ENCODE peak calls at places on chromosomes 6 and 20, in nine cellular contexts. N, B, U, P, L, C, A, J and G are unnamed samples.

GRCh38 chr6:43860285-43860684 is 90.3 kb downstream of the VEGFA start:
- DNase-seq in J (no peak), A (no peak), P (peak; percentile 57), L (no peak), N (no peak), U (no peak), C (no peak), B (no peak), G (no peak)

GRCh38 chr20:36018208-36018988 is 50.0 kb downstream of the CNBD2 start:
- DNase-seq in P (no peak), U (no peak), C (no peak), L (no peak), B (no peak), N (no peak), A (no peak), J (no peak), G (no peak)

GRCh38 chr6:27532820-27533538 is 60.1 kb upstream of the ZNF184 start:
- DNase-seq in N (no peak), C (peak; percentile 74), J (peak; percentile 86), P (peak; percentile 57), A (no peak), B (no peak), L (no peak), U (peak; percentile 76), G (no peak)

GRCh38 chr6:119739776-119740175 is 390.2 kb upstream of the MAN1A1 start:
- DNase-seq in A (no peak), N (no peak), B (no peak), C (no peak), L (no peak), U (no peak), P (no peak), J (no peak), G (no peak)

GRCh38 chr6:88455317-88455716 is 289.2 kb upstream of the CNR1 start:
- DNase-seq in A (no peak), J (no peak), B (no peak), P (no peak), N (no peak), C (no peak), L (no peak), U (no peak), G (no peak)

GRCh38 chr6:164095056-164095455 is 680.5 kb downstream of the QKI start:
- DNase-seq in P (no peak), B (no peak), L (no peak), J (peak; percentile 1), C (no peak), N (no peak), U (peak; percentile 32), A (no peak), G (no peak)

GRCh38 chr6:15322781-15323536 is 77.1 kb downstream of the JARID2 start:
- DNase-seq in J (peak; percentile 41), N (no peak), P (no peak), C (no peak), L (no peak), B (no peak), U (peak; percentile 66), A (no peak), G (peak; percentile 47)

GRCh38 chr6:43951063-43951755 is 176.0 kb downstream of the MRPL14 start:
- DNase-seq in L (peak; percentile 10), B (peak; percentile 68), U (no peak), P (peak; percentile 83), J (peak; percentile 38), N (no peak), A (no peak), C (peak; percentile 86), G (no peak)

GRCh38 chr6:126204598-126204997 is 135.3 kb upstream of the CENPW start:
- DNase-seq in U (no peak), P (no peak), B (no peak), L (no peak), A (no peak), J (no peak), N (no peak), C (no peak), G (no peak)

GRCh38 chr6:140811642-140812041 is 1321.1 kb upstream of the GJE1 start:
- DNase-seq in N (no peak), P (no peak), J (no peak), U (no peak), C (no peak), L (no peak), B (no peak), A (no peak), G (no peak)

GRCh38 chr20:20207291-20207690 is 155.0 kb downstream of the CFAP61 start:
- DNase-seq in B (no peak), C (peak; percentile 67), P (peak; percentile 49), A (no peak), U (no peak), J (no peak), N (no peak), L (no peak), G (no peak)

GRCh38 chr6:144266091-144266649 is 19.0 kb upstream of the UTRN start:
- DNase-seq in L (no peak), N (peak; percentile 47), P (peak; percentile 61), J (peak; percentile 94), C (peak; percentile 71), A (no peak), B (peak; percentile 46), U (peak; percentile 87), G (peak; percentile 56)